ENCODE peak calls at places on chromosomes 12 and 14, in seven cellular contexts. B, O, H, V, E, A and F are unnamed samples.
A peak's percentile ranks its signal among the peaks of the same experiment; 100 is the strongest.

GRCh38 chr12:123952037-123952436 is 20.6 kb downstream of the CCDC92 start:
- DNase-seq in B (no peak), O (no peak), H (no peak), V (no peak), E (no peak), A (no peak), F (no peak)

GRCh38 chr12:103812789-103813188 is 28.2 kb downstream of the NT5DC3 start:
- DNase-seq in B (no peak), O (no peak), H (no peak), V (no peak), E (no peak), A (no peak), F (no peak)

GRCh38 chr14:36848213-36848612 is 186.6 kb downstream of the PAX9 start:
- DNase-seq in B (no peak), O (no peak), H (no peak), V (no peak), E (no peak), A (no peak), F (no peak)

GRCh38 chr14:92507174-92507768 is 6.3 kb upstream of the RIN3 start:
- DNase-seq in B (no peak), O (peak; percentile 33), H (no peak), V (no peak), E (peak; percentile 65), A (no peak), F (no peak)

GRCh38 chr14:56752428-56752827 is 57.9 kb downstream of the OTX2 start:
- DNase-seq in B (no peak), O (no peak), H (no peak), V (no peak), E (no peak), A (no peak), F (no peak)

GRCh38 chr14:69055125-69055524 is 76.0 kb upstream of the ACTN1 start:
- DNase-seq in B (no peak), O (no peak), H (no peak), V (no peak), E (no peak), A (no peak), F (no peak)

GRCh38 chr12:7295529-7295928 is 8.3 kb upstream of the ACSM4 start:
- DNase-seq in B (no peak), O (no peak), H (no peak), V (no peak), E (no peak), A (no peak), F (no peak)

GRCh38 chr12:131683266-131684014 is 27.4 kb upstream of the SFSWAP start:
- DNase-seq in B (no peak), O (no peak), H (no peak), V (no peak), E (no peak), A (no peak), F (no peak)

GRCh38 chr14:20711275-20712069 is 22.9 kb downstream of the ANG start:
- DNase-seq in B (no peak), O (no peak), H (no peak), V (peak; percentile 14), E (no peak), A (no peak), F (no peak)

GRCh38 chr14:24815543-24815942 is 181.6 kb upstream of the GZMB start:
- DNase-seq in B (no peak), O (no peak), H (no peak), V (no peak), E (no peak), A (no peak), F (no peak)

GRCh38 chr14:25620515-25620914 is 570.6 kb upstream of the STXBP6 start:
- DNase-seq in B (no peak), O (no peak), H (no peak), V (no peak), E (no peak), A (no peak), F (no peak)

GRCh38 chr12:52013626-52014310 is 7.0 kb downstream of the TAMALIN start:
- DNase-seq in B (no peak), O (no peak), H (no peak), V (no peak), E (no peak), A (no peak), F (no peak)

GRCh38 chr14:23559010-23559920 is 3.2 kb downstream of the THTPA start:
- DNase-seq in B (peak; percentile 92), O (no peak), H (peak; percentile 72), V (peak; percentile 69), E (no peak), A (peak; percentile 76), F (no peak)

GRCh38 chr14:99939421-99939820 is 125.8 kb upstream of the EVL start:
- DNase-seq in B (no peak), O (no peak), H (no peak), V (no peak), E (no peak), A (no peak), F (no peak)

GRCh38 chr12:71472441-71472911 is 32.9 kb downstream of the LGR5 start:
- DNase-seq in B (no peak), O (no peak), H (peak; percentile 82), V (no peak), E (no peak), A (no peak), F (no peak)

GRCh38 chr12:52912711-52913423 is 8.0 kb upstream of the KRT8 start:
- DNase-seq in B (no peak), O (no peak), H (no peak), V (no peak), E (no peak), A (no peak), F (no peak)

GRCh38 chr14:48792376-48793024 is 793.7 kb downstream of the RPS29 start:
- DNase-seq in B (no peak), O (no peak), H (peak; percentile 22), V (no peak), E (no peak), A (no peak), F (no peak)

GRCh38 chr12:32296541-32296940 is 102.8 kb upstream of the FGD4 start:
- DNase-seq in B (no peak), O (no peak), H (no peak), V (no peak), E (no peak), A (no peak), F (no peak)

GRCh38 chr14:104373055-104373854 is 206.3 kb upstream of the C14orf180 start:
- DNase-seq in B (no peak), O (no peak), H (no peak), V (no peak), E (no peak), A (no peak), F (no peak)

GRCh38 chr12:25889185-25889584 is 69.3 kb upstream of the RASSF8 start:
- DNase-seq in B (no peak), O (no peak), H (no peak), V (no peak), E (no peak), A (no peak), F (no peak)
- H3K27ac ChIP-seq in B (no peak overlapping the region), O (no peak overlapping the region), H (no peak overlapping the region), V (no peak overlapping the region), E (no peak overlapping the region), A (no peak overlapping the region), F (no peak overlapping the region)

GRCh38 chr14:58941666-58942065 is 246.8 kb upstream of the DAAM1 start:
- DNase-seq in B (no peak), O (no peak), H (no peak), V (no peak), E (no peak), A (no peak), F (no peak)
- TF ChIP-seq POLR2AphosphoS5 in B (no peak), O (no peak), H (no peak), V (no peak), E (no peak), A (no peak), F (no peak)

GRCh38 chr12:121750507-121750955 is 38.0 kb downstream of the TMEM120B start:
- DNase-seq in B (no peak), O (no peak), H (no peak), V (no peak), E (no peak), A (no peak), F (no peak)
- TF ChIP-seq SIN3A in B (no peak), O (no peak), H (no peak), V (no peak), E (no peak), A (no peak), F (no peak)

DNA sequence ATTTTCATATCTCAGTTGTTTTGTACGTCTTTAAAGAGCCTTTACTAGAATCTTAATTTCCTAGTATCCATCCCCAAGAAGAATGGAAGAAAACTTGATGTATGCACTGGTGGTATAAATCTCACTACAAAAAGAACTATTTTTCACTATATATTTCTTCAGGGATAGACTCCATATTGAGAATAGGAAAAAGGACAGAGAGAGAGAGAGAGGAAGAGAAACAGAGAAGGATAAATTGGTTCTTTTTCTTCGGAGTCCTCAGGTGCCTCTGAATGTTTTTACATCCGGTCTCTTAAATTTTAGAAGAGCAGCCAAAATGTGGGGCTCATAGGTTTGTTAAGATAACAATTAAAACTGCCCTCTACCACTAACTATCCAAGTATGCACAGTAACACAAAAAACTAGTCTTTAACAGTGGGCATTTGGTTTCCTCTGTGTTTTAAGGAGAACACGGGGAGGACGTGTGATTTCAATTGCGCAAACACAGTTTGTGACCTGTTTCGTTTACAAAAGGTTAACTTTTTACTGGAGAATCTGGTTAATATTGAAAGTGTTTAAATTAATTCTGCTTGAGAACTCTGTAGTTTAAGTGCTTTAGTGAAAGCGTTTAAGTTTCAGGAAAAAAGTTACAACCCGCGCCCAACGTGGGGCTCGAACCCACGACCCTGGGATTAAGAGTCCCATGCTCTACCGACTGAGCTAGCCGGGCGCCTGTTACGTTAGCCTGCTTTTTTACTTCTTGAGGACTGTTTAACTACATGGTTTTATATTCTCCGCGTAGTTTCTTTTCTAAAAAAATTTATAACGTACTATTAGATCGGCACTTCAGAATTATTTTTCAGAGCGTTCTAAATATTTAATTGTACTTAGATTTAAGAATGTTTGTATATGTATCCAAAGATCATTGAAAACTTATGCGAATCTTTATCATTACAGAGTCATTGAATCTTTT is 5.1 kb upstream of the PSMA3 start:
- DNase-seq in B (peak; percentile 86), O (peak; percentile 26), H (peak; percentile 46), V (peak; percentile 19), E (peak; percentile 64), A (no peak), F (peak; percentile 28)
- H3K27ac ChIP-seq in B (no peak overlapping the region), O (no peak overlapping the region), H (peak overlapping the region; percentile 51), V (peak overlapping the region; percentile 86), E (peak overlapping the region; percentile 70), A (peak overlapping the region; percentile 15), F (peak overlapping the region; percentile 62)

GRCh38 chr12:24378548-24379011 is 429.1 kb upstream of the SOX5 start:
- DNase-seq in B (no peak), O (no peak), H (no peak), V (no peak), E (no peak), A (no peak), F (no peak)
- TF ChIP-seq POLR2AphosphoS5 in B (no peak), O (no peak), H (no peak), V (no peak), E (no peak), A (no peak), F (no peak)